ENCODE peak calls at places on chromosomes 16 and 17, in four cellular contexts. O is EL, D is GM04504, J is fibroblast of gingiva. H is an unnamed sample.

GRCh38 chr16:19177111-19177747 is 9.2 kb downstream of the SYT17 start:
- DNase-seq in O (no peak), D (no peak), J (no peak), H (no peak)

GRCh38 chr16:50309527-50310307 is 43.4 kb downstream of the ADCY7 start:
- DNase-seq in O (no peak), D (no peak), J (no peak), H (peak)

GRCh38 chr16:57128787-57129389 is 36.5 kb downstream of the CPNE2 start:
- DNase-seq in O (no peak), D (no peak), J (no peak), H (no peak)

GRCh38 chr16:3434373-3434772 is 8.9 kb downstream of the ZNF597 start:
- DNase-seq in O (no peak), D (no peak), J (no peak), H (no peak)

GRCh38 chr17:42407289-42407836 is 15.7 kb downstream of the CAVIN1 start:
- DNase-seq in O (peak), D (no peak), J (peak), H (peak)

GRCh38 chr16:83403751-83404150 is 404.0 kb upstream of the HSBP1 start:
- DNase-seq in O (peak), D (peak), J (no peak), H (no peak)

GRCh38 chr16:78985736-78986605 is 614.6 kb downstream of the MAF start:
- DNase-seq in O (no peak), D (no peak), J (no peak), H (no peak)

GRCh38 chr16:9966569-9967157 is 215.6 kb downstream of the GRIN2A start:
- DNase-seq in O (peak), D (no peak), J (no peak), H (no peak)

GRCh38 chr17:9406046-9406631 is 169.5 kb downstream of the STX8 start:
- DNase-seq in O (no peak), D (no peak), J (peak), H (no peak)

GRCh38 chr16:675884-676564 is 553 bp downstream of the RHBDL1 start:
- DNase-seq in O (no peak), D (no peak), J (no peak), H (no peak)

GRCh38 chr16:69542974-69543373 is 22.8 kb upstream of the NFAT5 start:
- DNase-seq in O (no peak), D (no peak), J (peak), H (peak)

GRCh38 chr16:84738255-84739038 is 38.6 kb downstream of the USP10 start:
- DNase-seq in O (peak), D (peak), J (peak), H (peak)

GRCh38 chr17:32697728-32698625 is 178.9 kb downstream of the MYO1D start:
- DNase-seq in O (no peak), D (no peak), J (no peak), H (no peak)

GRCh38 chr17:63700528-63701441 is 860 bp upstream of the LIMD2 start:
- DNase-seq in O (peak), D (no peak), J (peak), H (no peak)

GRCh38 chr16:10751291-10751697 is 7.7 kb downstream of the NUBP1 start:
- DNase-seq in O (no peak), D (no peak), J (no peak), H (no peak)